ENCODE peak calls at places on chromosomes 6 and 20, in four cellular contexts. Q, H, P and F are unnamed samples.

GRCh38 chr20:24059174-24059573 is 70.6 kb upstream of the GGTLC1 start:
- DNase-seq in Q (no peak), P (no peak), H (no peak), F (no peak)

GRCh38 chr6:21115111-21115510 is 478.4 kb upstream of the SOX4 start:
- DNase-seq in P (no peak), Q (peak; percentile 42), H (no peak), F (no peak)

GRCh38 chr6:22800451-22800850 is 231.1 kb downstream of the HDGFL1 start:
- DNase-seq in H (no peak), Q (no peak), P (no peak), F (no peak)

GRCh38 chr20:61378694-61379093 is 126.6 kb downstream of the CDH4 start:
- DNase-seq in P (no peak), H (no peak), Q (no peak), F (no peak)

GRCh38 chr6:81572020-81572419 is 180.5 kb downstream of the TENT5A start:
- DNase-seq in P (no peak), Q (no peak), H (no peak), F (no peak)

GRCh38 chr20:23050847-23051627 is 1.6 kb upstream of the THBD start:
- DNase-seq in H (no peak), P (no peak), Q (peak; percentile 87), F (no peak)

GRCh38 chr6:63509652-63510352 is 62.5 kb upstream of the LOC128125822 start:
- DNase-seq in Q (peak; percentile 78), P (no peak), H (no peak), F (no peak)

GRCh38 chr6:129546702-129547101 is 163.3 kb downstream of the ARHGAP18 start:
- DNase-seq in Q (no peak), P (no peak), H (no peak), F (no peak)

GRCh38 chr6:25404094-25404493 is 124.9 kb downstream of the CARMIL1 start:
- DNase-seq in H (no peak), P (no peak), Q (no peak), F (no peak)

GRCh38 chr6:18595774-18596528 is 208.8 kb downstream of the RNF144B start:
- DNase-seq in Q (peak; percentile 72), P (peak; percentile 14), H (peak; percentile 38), F (no peak)

GRCh38 chr20:3374296-3374695 is 33.2 kb downstream of the DNAAF9 start:
- DNase-seq in H (no peak), Q (peak; percentile 60), P (no peak), F (no peak)

GRCh38 chr6:40763001-40763400 is 175.8 kb upstream of the LRFN2 start:
- DNase-seq in Q (no peak), P (no peak), H (no peak), F (no peak)

GRCh38 chr6:101163611-101164010 is 229.9 kb upstream of the GRIK2 start:
- DNase-seq in H (no peak), Q (no peak), P (no peak), F (no peak)

GRCh38 chr20:31684153-31685003 is 38.3 kb downstream of the BCL2L1 start:
- DNase-seq in Q (no peak), P (no peak), H (no peak), F (no peak)

GRCh38 chr20:37363221-37364012 is 17.5 kb downstream of the SRC start:
- DNase-seq in H (no peak), P (no peak), Q (no peak), F (no peak)

GRCh38 chr6:24935753-24936152 is at the start of gene RIPOR2:
- DNase-seq in Q (no peak), H (no peak), P (no peak), F (peak; percentile 67)

GRCh38 chr6:93779086-93779858 is 359.9 kb upstream of the EPHA7 start:
- DNase-seq in P (no peak), Q (peak; percentile 47), H (no peak), F (no peak)

GRCh38 chr6:7215798-7216231 is 97.2 kb downstream of the SSR1 start:
- DNase-seq in H (no peak), P (no peak), Q (no peak), F (no peak)

GRCh38 chr6:166908812-166909211 is 47.5 kb downstream of the RNASET2 start:
- DNase-seq in Q (no peak), H (no peak), P (no peak), F (no peak)

GRCh38 chr20:61650912-61651733 is 399.1 kb downstream of the CDH4 start:
- DNase-seq in H (no peak), Q (no peak), P (no peak), F (no peak)

GRCh38 chr6:56732517-56732916 is 89.8 kb upstream of the DST start:
- DNase-seq in H (no peak), P (no peak), Q (no peak), F (no peak)

GRCh38 chr6:2855061-2855519 is 13.4 kb upstream of the SERPINB1 start:
- DNase-seq in H (no peak), Q (no peak), P (no peak), F (no peak)

GRCh38 chr6:148971027-148971927 is 224.4 kb downstream of the UST start:
- DNase-seq in Q (peak; percentile 42), H (no peak), P (no peak), F (no peak)

GRCh38 chr20:38617011-38617829 is 15.6 kb downstream of the ARHGAP40 start:
- DNase-seq in Q (no peak), H (no peak), P (no peak), F (no peak)